ENCODE peak calls at places on chromosomes 2 and 18, in nine cellular contexts. Z, C, R, H, O, I, K, V and L are unnamed samples.

GRCh38 chr2:18690342-18690741 is 101.0 kb upstream of the NT5C1B start:
- ATAC-seq in I (no peak), Z (no peak), C (no peak), H (no peak), V (no peak), R (no peak), O (no peak), K (no peak), L (no peak)

GRCh38 chr2:23294238-23294637 is 90.7 kb upstream of the KLHL29 start:
- ATAC-seq in O (no peak), I (no peak), K (no peak), V (no peak), H (peak), C (no peak), Z (no peak), R (no peak), L (peak)

GRCh38 chr18:11251229-11251890 is 102.0 kb upstream of the PIEZO2 start:
- ATAC-seq in H (no peak), V (peak), R (no peak), O (no peak), Z (no peak), I (no peak), K (no peak), C (no peak), L (no peak)

GRCh38 chr2:112737544-112738232 is 16.9 kb downstream of the NT5DC4 start:
- ATAC-seq in C (no peak), I (no peak), Z (no peak), K (no peak), H (no peak), V (peak), O (no peak), R (no peak), L (no peak)

GRCh38 chr2:176378323-176378722 is 109.1 kb downstream of the MTX2 start:
- ATAC-seq in H (no peak), K (no peak), V (no peak), R (no peak), O (no peak), C (no peak), Z (no peak), I (no peak), L (no peak)

GRCh38 chr2:223787358-223787757 is 50.0 kb downstream of the AP1S3 start:
- ATAC-seq in Z (no peak), R (no peak), V (no peak), H (no peak), O (no peak), K (no peak), C (no peak), I (no peak), L (peak)

GRCh38 chr2:169136885-169137534 is 67.6 kb downstream of the DHRS9 start:
- ATAC-seq in O (no peak), R (peak), H (no peak), C (no peak), V (no peak), I (no peak), K (no peak), Z (no peak), L (no peak)

GRCh38 chr2:241871538-241872312 is 2.2 kb downstream of the RTP5 start:
- ATAC-seq in Z (no peak), H (no peak), O (peak), C (no peak), I (no peak), V (no peak), R (no peak), K (no peak), L (peak)

GRCh38 chr2:54341656-54342055 is 85.6 kb upstream of the TSPYL6 start:
- ATAC-seq in O (no peak), I (no peak), Z (no peak), C (no peak), K (no peak), V (no peak), H (no peak), R (no peak), L (no peak)

GRCh38 chr2:207308519-207309224 is 142.9 kb upstream of the KLF7 start:
- ATAC-seq in V (no peak), C (no peak), O (no peak), R (no peak), K (peak), I (peak), H (no peak), Z (no peak), L (no peak)

GRCh38 chr2:217856871-217857270 is 145.9 kb downstream of the TNS1 start:
- ATAC-seq in R (no peak), I (no peak), Z (no peak), C (no peak), V (no peak), O (no peak), H (no peak), K (no peak), L (no peak)

GRCh38 chr2:20472569-20472968 is 25.7 kb downstream of the RHOB start:
- ATAC-seq in V (no peak), O (no peak), I (no peak), H (no peak), K (no peak), C (no peak), Z (no peak), R (no peak), L (no peak)

GRCh38 chr2:155250800-155251199 is 552.3 kb downstream of the KCNJ3 start:
- ATAC-seq in O (no peak), Z (no peak), R (no peak), C (no peak), H (no peak), V (peak), K (no peak), I (no peak), L (no peak)

GRCh38 chr18:1513519-1513918 is 608.8 kb downstream of the ADCYAP1 start:
- ATAC-seq in C (no peak), I (no peak), V (peak), H (no peak), K (no peak), Z (no peak), R (no peak), O (no peak), L (no peak)

GRCh38 chr2:110116033-110116710 is 550 bp upstream of the MALL start:
- ATAC-seq in I (no peak), R (peak), Z (no peak), O (peak), H (peak), K (no peak), V (peak), C (peak), L (no peak)

GRCh38 chr2:36541891-36542595 is 55.9 kb downstream of the FEZ2 start:
- ATAC-seq in V (no peak), C (no peak), H (no peak), O (no peak), I (no peak), K (no peak), R (no peak), Z (no peak), L (no peak)